ENCODE peak calls at places on chromosomes 11 and 22, in four cellular contexts. Y is fibroblast of lung, R is fibroblast of pulmonary artery, H is PC-3. P is an unnamed sample.

GRCh38 chr22:44309137-44309536 is 3.6 kb downstream of the SHISAL1 start:
- DNase-seq in H (peak), R (peak), Y (peak), P (no peak)

GRCh38 chr11:125289419-125290088 is 125.0 kb downstream of the PKNOX2 start:
- DNase-seq in H (no peak), Y (no peak), R (no peak), P (no peak)

GRCh38 chr11:12842933-12843636 is 166.0 kb upstream of the RASSF10 start:
- DNase-seq in Y (peak), H (peak), R (peak), P (no peak)

GRCh38 chr22:18955696-18956095 is 19.6 kb upstream of the PRODH start:
- DNase-seq in H (no peak), R (no peak), Y (no peak), P (no peak)

GRCh38 chr11:119567667-119568582 is 145.0 kb upstream of the THY1 start:
- DNase-seq in R (peak), H (peak), Y (peak), P (no peak)

GRCh38 chr11:75445315-75445953 is 12.4 kb upstream of the KLHL35 start:
- DNase-seq in Y (peak), H (peak), R (peak), P (peak)

GRCh38 chr11:112281776-112282175 is 21.1 kb upstream of the PLET1 start:
- DNase-seq in R (no peak), Y (no peak), H (no peak), P (no peak)

GRCh38 chr11:47551086-47551485 is 1.8 kb downstream of the CELF1 start:
- DNase-seq in R (peak), H (peak), Y (peak), P (no peak)

GRCh38 chr11:26070981-26071380 is 260.9 kb upstream of the ANO3 start:
- DNase-seq in R (no peak), Y (no peak), H (no peak), P (no peak)

GRCh38 chr11:19627566-19627965 is 85.1 kb upstream of the NAV2 start:
- DNase-seq in Y (no peak), H (no peak), R (no peak), P (no peak)

GRCh38 chr11:125624756-125625213 is at the start of gene CHEK1:
- DNase-seq in Y (no peak), R (no peak), H (no peak), P (no peak)

GRCh38 chr22:49930596-49931412 is 12.4 kb downstream of the CRELD2 start:
- DNase-seq in R (peak), Y (peak), H (peak), P (no peak)

GRCh38 chr11:59615132-59615636 is 390 bp downstream of the OSBP start:
- DNase-seq in Y (no peak), R (no peak), H (peak), P (no peak)

GRCh38 chr11:102347526-102348331 is 715 bp downstream of the BIRC2 start:
- DNase-seq in H (peak), R (peak), Y (peak), P (no peak)

GRCh38 chr22:48929276-48929790 is 898.3 kb downstream of the BRD1 start:
- DNase-seq in H (no peak), R (no peak), Y (no peak), P (no peak)

GRCh38 chr11:1226981-1227550 is 4.2 kb downstream of the MUC5B start:
- DNase-seq in R (peak), Y (no peak), H (no peak), P (no peak)
- TF ChIP-seq CTCF in R (peak), Y (no peak), H (no peak), P (no peak)

DNA sequence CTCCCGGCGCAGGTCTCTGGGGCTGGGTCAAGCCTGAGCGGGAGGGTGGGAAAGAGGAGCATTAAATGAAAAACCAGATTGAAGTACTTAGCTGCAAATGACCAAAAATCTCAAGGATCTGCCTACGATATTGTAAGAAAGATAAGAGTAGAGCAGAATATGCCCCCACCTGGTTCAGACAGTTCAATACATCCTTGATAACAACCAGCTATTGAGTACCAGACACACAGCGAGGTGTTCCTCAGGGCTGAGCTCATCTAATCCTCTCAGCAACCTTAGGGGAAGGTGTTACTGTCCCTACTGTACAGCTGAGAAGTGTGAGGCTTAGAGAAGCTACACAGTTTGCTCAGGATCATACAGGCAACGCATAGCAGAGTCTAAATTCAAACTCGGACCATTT is 27.4 kb upstream of the HMGXB4 start:
- DNase-seq in R (no peak), H (no peak), Y (no peak), P (no peak)
- TF ChIP-seq CTCF in R (no peak), H (no peak), Y (no peak), P (no peak)

GRCh38 chr11:65379698-65380459 is 2.6 kb downstream of the SLC25A45 start:
- DNase-seq in H (no peak), R (no peak), Y (no peak), P (no peak)

GRCh38 chr11:65381721-65382035 is 768 bp downstream of the SLC25A45 start:
- DNase-seq in R (no peak), Y (peak), H (peak), P (no peak)

GRCh38 chr11:65378928-65379638 is 3.4 kb downstream of the SLC25A45 start:
- DNase-seq in H (no peak), Y (no peak), R (no peak), P (no peak)

GRCh38 chr11:65382036-65382803 is at the start of gene SLC25A45:
- DNase-seq in H (peak), Y (peak), R (peak), P (peak)

DNA sequence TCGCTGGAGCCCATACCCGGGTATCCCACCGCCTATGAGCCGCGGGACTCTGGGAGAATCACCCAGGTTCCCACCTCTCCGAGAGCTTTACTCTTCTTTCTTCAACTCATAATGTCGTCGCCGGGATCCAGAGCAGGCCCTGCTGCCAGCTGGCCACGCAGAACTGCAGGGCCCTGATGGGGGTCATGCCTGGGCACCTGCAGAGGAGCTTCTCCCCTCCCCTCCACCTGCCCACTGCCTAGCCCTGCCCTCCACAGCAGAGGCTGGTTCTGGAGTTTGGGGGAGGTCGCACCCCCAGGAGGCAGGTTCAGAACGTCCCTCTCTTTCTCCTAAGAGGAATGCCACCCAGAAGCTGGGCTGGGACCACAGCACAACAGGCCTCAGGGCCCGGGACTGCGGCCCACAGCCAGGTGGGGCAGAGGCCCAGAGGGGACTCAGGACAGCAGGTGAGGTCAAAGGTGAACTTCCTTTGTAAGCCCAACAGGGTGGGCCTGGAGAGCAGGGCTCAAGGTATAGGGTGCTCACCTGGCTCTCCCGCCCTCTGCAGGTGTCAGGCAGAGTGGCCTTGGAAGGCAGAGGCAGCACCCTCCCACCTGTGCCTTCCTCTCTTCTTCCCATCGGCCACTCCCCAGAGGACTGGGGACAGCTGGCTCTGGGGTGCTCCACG is 1.9 kb downstream of the SLC25A45 start:
- DNase-seq in H (no peak), Y (no peak), R (no peak), P (no peak)
- TF ChIP-seq CTCF in H (no peak), Y (no peak), R (no peak), P (no peak)

DNA sequence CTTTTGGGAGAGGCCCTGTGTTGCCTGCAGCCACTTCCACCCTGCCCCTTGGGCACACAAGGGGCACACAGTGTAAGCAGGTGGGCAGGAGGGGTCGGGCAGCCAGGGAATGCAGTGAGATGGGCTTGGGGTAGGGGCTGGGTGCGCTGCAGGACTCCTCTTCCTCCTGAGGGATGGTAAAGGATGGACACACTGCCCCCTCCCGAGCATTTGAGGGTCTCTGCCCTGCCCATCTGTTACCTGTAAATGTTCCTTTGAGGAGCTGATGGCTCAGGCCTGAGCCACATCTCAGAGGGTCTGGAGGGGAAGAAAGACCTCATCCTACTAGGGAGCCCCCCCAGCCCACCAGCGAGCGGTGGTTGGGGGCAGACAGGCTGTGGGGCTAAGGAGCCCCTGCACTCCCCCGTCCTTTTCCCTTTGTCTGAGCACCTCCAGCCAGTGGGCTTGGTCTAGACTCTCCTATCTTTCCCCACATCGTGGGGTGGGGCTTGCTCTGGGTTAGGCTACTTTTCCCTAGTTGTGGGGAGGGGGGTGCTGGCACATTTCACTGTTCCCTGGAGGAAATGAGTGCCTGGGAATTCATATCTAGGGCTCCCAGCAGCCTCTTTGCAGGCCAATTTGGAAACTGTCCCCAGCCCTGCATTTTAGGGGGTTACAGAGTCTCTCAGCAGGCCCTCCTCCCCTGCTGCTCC is 1.7 kb upstream of the TSSC4 start:
- DNase-seq in Y (no peak), H (no peak), R (no peak), P (no peak)
- TF ChIP-seq CTCF in Y (no peak), H (no peak), R (no peak), P (no peak)

GRCh38 chr11:57133616-57134015 is 48.1 kb upstream of the LRRC55 start:
- DNase-seq in H (no peak), Y (no peak), R (no peak), P (no peak)

GRCh38 chr11:57134284-57134683 is 47.5 kb upstream of the LRRC55 start:
- DNase-seq in Y (no peak), R (no peak), H (no peak), P (no peak)

GRCh38 chr11:57135020-57135751 is 46.6 kb upstream of the LRRC55 start:
- DNase-seq in R (no peak), H (no peak), Y (no peak), P (no peak)

GRCh38 chr11:57126766-57127400 is 54.9 kb upstream of the LRRC55 start:
- DNase-seq in Y (no peak), R (no peak), H (peak), P (no peak)

DNA sequence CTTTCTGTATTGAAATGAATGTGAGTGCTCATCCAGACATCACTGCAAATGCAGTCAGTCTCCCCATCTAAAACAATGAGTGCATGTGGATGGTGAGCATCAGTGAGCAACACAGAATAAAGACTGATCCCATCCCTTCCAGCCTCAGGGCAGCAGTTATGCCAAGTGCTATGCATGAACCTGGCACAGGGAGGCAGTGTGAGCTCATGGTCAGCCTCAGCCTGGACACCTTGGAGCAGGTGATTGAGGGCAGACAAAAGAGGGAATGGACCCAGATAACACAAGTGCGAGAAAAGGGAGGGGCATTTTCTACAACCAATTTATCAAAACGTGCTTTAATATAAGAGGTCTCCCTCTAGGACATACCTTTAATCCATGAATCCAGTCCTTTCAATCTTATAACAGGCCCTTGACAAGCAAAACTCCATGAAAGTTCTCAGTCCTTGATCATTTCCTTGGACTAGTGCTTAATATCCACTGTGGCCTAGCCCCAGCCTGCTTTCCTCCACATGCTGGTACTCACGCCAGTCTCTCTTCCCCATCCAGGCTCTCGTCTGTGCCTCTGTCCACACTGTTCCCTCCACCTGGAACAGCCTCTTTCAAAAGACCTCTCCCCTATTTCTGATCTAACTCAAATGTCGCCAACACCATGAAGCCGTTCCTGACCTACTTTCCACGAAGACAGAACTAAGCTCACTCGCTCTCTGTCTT is 50.5 kb upstream of the LRRC55 start:
- DNase-seq in H (peak), Y (peak), R (peak), P (no peak)
- TF ChIP-seq CTCF in H (peak), Y (peak), R (peak), P (no peak)

GRCh38 chr11:134579709-134580634 is 167.9 kb upstream of the B3GAT1 start:
- DNase-seq in Y (no peak), R (no peak), H (no peak), P (no peak)
- TF ChIP-seq CTCF in Y (no peak), R (no peak), H (no peak), P (no peak)

GRCh38 chr11:27716850-27717249 is 16.6 kb upstream of the BDNF start:
- DNase-seq in Y (peak), R (peak), H (peak), P (no peak)
- TF ChIP-seq CTCF in Y (peak), R (no peak), H (peak), P (no peak)